ENCODE peak calls at places on chromosomes 5 and 9, in nine cellular contexts. One of them, this sample, is unnamed.
A peak's percentile ranks its signal among the peaks of the same experiment; 100 is the strongest.

GRCh38 chr5:168798065-168799023 is 219.2 kb upstream of the PANK3 start:
- DNase-seq in DND-41: peak; percentile 19
- DNase-seq in endodermal cell: no peak
- DNase-seq in ascending aorta: no peak
- DNase-seq in fibroblast of lung: no peak
- DNase-seq in thoracic aorta: no peak
- DNase-seq in thyroid gland: no peak
- DNase-seq in sigmoid colon: no peak
- DNase-seq in uterus: no peak
- DNase-seq in this sample: no peak

GRCh38 chr9:122084276-122084675 is 8.8 kb downstream of the TTLL11 start:
- DNase-seq in DND-41: no peak
- DNase-seq in endodermal cell: no peak
- DNase-seq in ascending aorta: no peak
- DNase-seq in fibroblast of lung: no peak
- DNase-seq in thoracic aorta: no peak
- DNase-seq in thyroid gland: no peak
- DNase-seq in sigmoid colon: no peak
- DNase-seq in uterus: no peak
- DNase-seq in this sample: no peak

GRCh38 chr9:130177898-130178805 is 5.9 kb downstream of the NCS1 start:
- DNase-seq in DND-41: no peak
- DNase-seq in endodermal cell: no peak
- DNase-seq in ascending aorta: no peak
- DNase-seq in fibroblast of lung: no peak
- DNase-seq in thoracic aorta: no peak
- DNase-seq in thyroid gland: no peak
- DNase-seq in sigmoid colon: no peak
- DNase-seq in uterus: no peak
- DNase-seq in this sample: no peak

GRCh38 chr5:102971693-102972293 is 148.1 kb downstream of the GIN1 start:
- DNase-seq in DND-41: no peak
- DNase-seq in endodermal cell: no peak
- DNase-seq in ascending aorta: no peak
- DNase-seq in fibroblast of lung: peak; percentile 81
- DNase-seq in thoracic aorta: no peak
- DNase-seq in thyroid gland: no peak
- DNase-seq in sigmoid colon: no peak
- DNase-seq in uterus: no peak
- DNase-seq in this sample: no peak

GRCh38 chr5:112005533-112005926 is 248.5 kb upstream of the NREP start:
- DNase-seq in DND-41: no peak
- DNase-seq in endodermal cell: no peak
- DNase-seq in ascending aorta: no peak
- DNase-seq in fibroblast of lung: peak; percentile 57
- DNase-seq in thoracic aorta: no peak
- DNase-seq in thyroid gland: no peak
- DNase-seq in sigmoid colon: no peak
- DNase-seq in uterus: no peak
- DNase-seq in this sample: no peak

GRCh38 chr9:130129425-130130061 is 42.7 kb upstream of the NCS1 start:
- DNase-seq in DND-41: no peak
- DNase-seq in endodermal cell: no peak
- DNase-seq in ascending aorta: no peak
- DNase-seq in fibroblast of lung: peak; percentile 66
- DNase-seq in thoracic aorta: no peak
- DNase-seq in thyroid gland: no peak
- DNase-seq in sigmoid colon: no peak
- DNase-seq in uterus: no peak
- DNase-seq in this sample: no peak

GRCh38 chr9:12680757-12681156 is 12.4 kb upstream of the TYRP1 start:
- DNase-seq in DND-41: no peak
- DNase-seq in endodermal cell: no peak
- DNase-seq in ascending aorta: no peak
- DNase-seq in fibroblast of lung: no peak
- DNase-seq in thoracic aorta: no peak
- DNase-seq in thyroid gland: no peak
- DNase-seq in sigmoid colon: no peak
- DNase-seq in uterus: no peak
- DNase-seq in this sample: no peak

GRCh38 chr9:87324613-87325194 is 173.0 kb upstream of the DAPK1 start:
- DNase-seq in DND-41: no peak
- DNase-seq in endodermal cell: no peak
- DNase-seq in ascending aorta: no peak
- DNase-seq in fibroblast of lung: peak; percentile 79
- DNase-seq in thoracic aorta: no peak
- DNase-seq in thyroid gland: no peak
- DNase-seq in sigmoid colon: no peak
- DNase-seq in uterus: no peak
- DNase-seq in this sample: no peak

GRCh38 chr9:27888661-27889295 is 315.5 kb upstream of the C9orf72 start:
- DNase-seq in DND-41: peak; percentile 37
- DNase-seq in endodermal cell: peak; percentile 92
- DNase-seq in ascending aorta: no peak
- DNase-seq in fibroblast of lung: no peak
- DNase-seq in thoracic aorta: no peak
- DNase-seq in thyroid gland: peak; percentile 22
- DNase-seq in sigmoid colon: no peak
- DNase-seq in uterus: no peak
- DNase-seq in this sample: no peak

GRCh38 chr9:21777701-21778100 is 24.7 kb upstream of the MTAP start:
- DNase-seq in DND-41: no peak
- DNase-seq in endodermal cell: peak; percentile 60
- DNase-seq in ascending aorta: no peak
- DNase-seq in fibroblast of lung: peak; percentile 73
- DNase-seq in thoracic aorta: no peak
- DNase-seq in thyroid gland: no peak
- DNase-seq in sigmoid colon: no peak
- DNase-seq in uterus: no peak
- DNase-seq in this sample: no peak

GRCh38 chr9:114397219-114397847 is 9.6 kb upstream of the AKNA start:
- DNase-seq in DND-41: no peak
- DNase-seq in endodermal cell: peak; percentile 40
- DNase-seq in ascending aorta: no peak
- DNase-seq in fibroblast of lung: peak; percentile 32
- DNase-seq in thoracic aorta: no peak
- DNase-seq in thyroid gland: no peak
- DNase-seq in sigmoid colon: no peak
- DNase-seq in uterus: no peak
- DNase-seq in this sample: no peak

DNA sequence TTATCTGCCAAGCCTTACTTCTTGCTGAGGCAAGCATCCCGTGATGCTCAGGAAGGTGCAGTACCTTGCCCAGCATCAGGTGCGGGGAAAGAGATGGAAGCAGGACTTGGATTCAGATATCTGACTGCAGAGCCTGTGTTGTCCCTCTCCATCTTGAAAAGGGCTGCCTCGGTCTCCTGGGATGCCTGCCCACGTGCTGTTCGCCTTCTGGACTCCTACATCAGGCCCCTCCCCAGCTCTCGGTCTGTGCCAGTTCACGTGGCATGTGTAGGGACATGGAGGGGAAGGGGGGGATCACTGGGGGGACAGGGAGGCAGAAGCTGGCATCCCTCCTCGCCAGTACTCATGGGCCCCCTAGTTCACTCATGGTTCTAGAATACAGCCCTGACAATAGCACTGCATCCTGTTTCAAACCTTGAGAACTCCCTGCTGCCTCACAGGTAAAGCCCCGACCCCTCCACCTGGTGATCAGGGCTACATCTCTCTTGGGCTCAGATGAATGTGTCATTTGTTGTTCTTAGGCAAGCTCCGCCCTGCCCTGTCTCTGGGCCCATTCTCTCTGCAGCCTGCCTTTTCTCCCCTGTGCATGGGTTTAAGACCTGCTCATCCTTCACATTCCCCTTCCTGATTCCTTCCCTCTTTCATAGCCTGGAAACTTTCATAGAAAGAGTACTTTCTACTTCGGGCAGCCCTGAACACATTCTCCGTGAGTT is 38.8 kb upstream of the SLC25A51 start:
- DNase-seq in DND-41: no peak
- DNase-seq in endodermal cell: no peak
- DNase-seq in ascending aorta: no peak
- DNase-seq in fibroblast of lung: no peak
- DNase-seq in thoracic aorta: no peak
- DNase-seq in thyroid gland: no peak
- DNase-seq in sigmoid colon: no peak
- DNase-seq in uterus: no peak
- DNase-seq in this sample: no peak
- H3K27ac ChIP-seq in DND-41: no peak overlapping the region
- H3K27ac ChIP-seq in endodermal cell: peak overlapping the region; percentile 80
- H3K27ac ChIP-seq in ascending aorta: peak overlapping the region; percentile 79
- H3K27ac ChIP-seq in fibroblast of lung: no peak overlapping the region
- H3K27ac ChIP-seq in thoracic aorta: peak overlapping the region; percentile 51
- H3K27ac ChIP-seq in thyroid gland: no peak overlapping the region
- H3K27ac ChIP-seq in sigmoid colon: peak overlapping the region; percentile 55
- H3K27ac ChIP-seq in uterus: no peak overlapping the region
- H3K27ac ChIP-seq in this sample: peak overlapping the region; percentile 5

DNA sequence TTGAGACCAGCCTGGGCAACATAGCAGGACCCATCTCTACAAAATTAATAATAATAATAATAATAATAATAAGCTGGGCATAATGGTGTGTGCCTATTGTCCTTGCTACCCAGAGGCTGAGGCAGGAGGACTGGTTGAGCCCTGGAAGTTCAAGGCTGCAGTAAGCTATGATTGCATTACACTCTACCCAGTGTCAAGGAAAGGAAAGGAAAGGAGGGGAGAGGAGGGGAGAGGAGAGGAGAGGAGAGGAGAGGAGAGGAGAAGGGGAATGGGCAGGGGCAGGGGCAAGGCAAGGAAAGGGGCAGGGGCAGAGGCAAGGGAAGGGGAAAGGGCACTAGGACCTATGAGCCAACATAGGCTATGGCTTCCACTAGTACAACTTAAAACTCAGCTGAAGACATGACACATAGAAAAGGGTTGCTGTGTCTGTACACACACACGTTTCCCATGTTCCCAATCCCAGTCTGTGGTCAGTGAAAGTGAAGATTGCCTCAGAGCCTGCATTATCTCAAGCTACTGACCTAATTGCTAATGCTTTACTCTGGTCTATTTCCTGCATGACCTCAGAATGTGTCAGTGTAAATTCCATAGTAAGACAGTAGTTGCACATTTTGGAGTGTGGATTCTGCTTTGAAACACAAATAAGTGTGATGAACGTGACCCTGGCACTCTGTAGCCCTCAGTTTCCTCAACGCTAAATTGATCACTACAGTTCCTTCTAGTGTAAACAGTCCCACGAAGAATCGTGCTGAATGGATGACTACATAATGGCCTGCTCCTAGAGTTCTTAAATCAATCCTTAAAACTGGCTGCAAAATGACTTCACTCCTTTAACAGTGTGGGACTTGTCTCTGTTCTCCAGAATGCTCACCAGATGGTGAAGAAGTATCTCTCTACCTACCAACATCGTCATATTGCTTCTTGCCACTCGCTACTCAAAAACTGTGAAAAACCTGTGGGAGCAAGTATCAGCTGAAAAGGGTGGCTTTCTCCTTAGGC is 497.0 kb downstream of the RAB3C start:
- DNase-seq in DND-41: no peak
- DNase-seq in endodermal cell: no peak
- DNase-seq in ascending aorta: no peak
- DNase-seq in fibroblast of lung: peak; percentile 98
- DNase-seq in thoracic aorta: no peak
- DNase-seq in thyroid gland: no peak
- DNase-seq in sigmoid colon: peak; percentile 73
- DNase-seq in uterus: peak; percentile 15
- DNase-seq in this sample: no peak
- H3K36me3 ChIP-seq in DND-41: no peaks in the 10 kb centered on the region
- H3K36me3 ChIP-seq in endodermal cell: no peaks in the 10 kb centered on the region
- H3K36me3 ChIP-seq in ascending aorta: no peaks in the 10 kb centered on the region
- H3K36me3 ChIP-seq in fibroblast of lung: no peaks in the 10 kb centered on the region
- H3K36me3 ChIP-seq in thoracic aorta: no peaks in the 10 kb centered on the region
- H3K36me3 ChIP-seq in thyroid gland: no peaks in the 10 kb centered on the region
- H3K36me3 ChIP-seq in sigmoid colon: no peaks in the 10 kb centered on the region
- H3K36me3 ChIP-seq in uterus: no peaks in the 10 kb centered on the region
- H3K36me3 ChIP-seq in this sample: no peaks in the 10 kb centered on the region

DNA sequence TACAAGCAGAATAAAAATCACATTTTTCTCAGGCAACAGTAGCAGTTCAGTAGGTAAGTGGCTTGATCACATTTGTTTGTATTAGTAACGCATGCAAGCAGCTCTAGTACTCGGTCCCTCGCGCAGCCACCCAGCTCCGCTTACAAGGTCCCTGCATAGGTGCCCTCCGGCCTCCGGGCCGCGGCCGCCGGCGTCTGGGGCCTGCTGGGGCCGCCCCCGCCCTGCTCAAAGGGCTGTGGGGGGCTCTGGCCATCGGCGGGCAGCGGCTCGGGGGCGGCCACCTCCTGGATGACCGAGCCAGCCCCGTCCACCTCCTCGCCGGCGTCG is 50.2 kb upstream of the UBAC1 start:
- DNase-seq in DND-41: no peak
- DNase-seq in endodermal cell: no peak
- DNase-seq in ascending aorta: no peak
- DNase-seq in fibroblast of lung: no peak
- DNase-seq in thoracic aorta: no peak
- DNase-seq in thyroid gland: no peak
- DNase-seq in sigmoid colon: peak; percentile 60
- DNase-seq in uterus: no peak
- DNase-seq in this sample: no peak
- H3K4me1 ChIP-seq in DND-41: no peaks in the 10 kb centered on the region
- H3K4me1 ChIP-seq in endodermal cell: peaks cover 3% of the 10 kb centered on the region
- H3K4me1 ChIP-seq in ascending aorta: peaks cover 3% of the 10 kb centered on the region
- H3K4me1 ChIP-seq in fibroblast of lung: peaks cover 15% of the 10 kb centered on the region
- H3K4me1 ChIP-seq in thoracic aorta: peaks cover 13% of the 10 kb centered on the region
- H3K4me1 ChIP-seq in thyroid gland: peaks cover 13% of the 10 kb centered on the region
- H3K4me1 ChIP-seq in sigmoid colon: peaks cover 49% of the 10 kb centered on the region
- H3K4me1 ChIP-seq in uterus: no peaks in the 10 kb centered on the region
- H3K4me1 ChIP-seq in this sample: no peaks in the 10 kb centered on the region

GRCh38 chr9:137273616-137274320 is 3.8 kb upstream of the TOR4A start:
- DNase-seq in DND-41: no peak
- DNase-seq in endodermal cell: no peak
- DNase-seq in ascending aorta: no peak
- DNase-seq in fibroblast of lung: no peak
- DNase-seq in thoracic aorta: no peak
- DNase-seq in thyroid gland: peak; percentile 15
- DNase-seq in sigmoid colon: no peak
- DNase-seq in uterus: no peak
- DNase-seq in this sample: no peak

GRCh38 chr9:137275937-137276756 is 1.4 kb upstream of the TOR4A start:
- DNase-seq in DND-41: no peak
- DNase-seq in endodermal cell: peak; percentile 56
- DNase-seq in ascending aorta: no peak
- DNase-seq in fibroblast of lung: no peak
- DNase-seq in thoracic aorta: no peak
- DNase-seq in thyroid gland: no peak
- DNase-seq in sigmoid colon: peak; percentile 62
- DNase-seq in uterus: no peak
- DNase-seq in this sample: peak; percentile 61

GRCh38 chr9:137277329-137278041 is at the start of gene TOR4A:
- DNase-seq in DND-41: no peak
- DNase-seq in endodermal cell: peak; percentile 94
- DNase-seq in ascending aorta: peak; percentile 91
- DNase-seq in fibroblast of lung: peak; percentile 87
- DNase-seq in thoracic aorta: peak; percentile 66
- DNase-seq in thyroid gland: peak; percentile 88
- DNase-seq in sigmoid colon: peak; percentile 91
- DNase-seq in uterus: peak; percentile 83
- DNase-seq in this sample: peak; percentile 85

GRCh38 chr9:137276757-137277328 is 683 bp upstream of the TOR4A start:
- DNase-seq in DND-41: no peak
- DNase-seq in endodermal cell: peak; percentile 84
- DNase-seq in ascending aorta: peak; percentile 85
- DNase-seq in fibroblast of lung: peak; percentile 77
- DNase-seq in thoracic aorta: no peak
- DNase-seq in thyroid gland: peak; percentile 91
- DNase-seq in sigmoid colon: peak; percentile 91
- DNase-seq in uterus: peak; percentile 75
- DNase-seq in this sample: peak; percentile 86

GRCh38 chr9:137275203-137275936 is 2.2 kb upstream of the TOR4A start:
- DNase-seq in DND-41: no peak
- DNase-seq in endodermal cell: peak; percentile 47
- DNase-seq in ascending aorta: no peak
- DNase-seq in fibroblast of lung: no peak
- DNase-seq in thoracic aorta: no peak
- DNase-seq in thyroid gland: peak; percentile 38
- DNase-seq in sigmoid colon: peak; percentile 65
- DNase-seq in uterus: no peak
- DNase-seq in this sample: no peak
- H3K27ac ChIP-seq in DND-41: no peak overlapping the region
- H3K27ac ChIP-seq in endodermal cell: no peak overlapping the region
- H3K27ac ChIP-seq in ascending aorta: peak overlapping the region; percentile 81
- H3K27ac ChIP-seq in fibroblast of lung: no peak overlapping the region
- H3K27ac ChIP-seq in thoracic aorta: no peak overlapping the region
- H3K27ac ChIP-seq in thyroid gland: no peak overlapping the region
- H3K27ac ChIP-seq in sigmoid colon: no peak overlapping the region
- H3K27ac ChIP-seq in uterus: no peak overlapping the region
- H3K27ac ChIP-seq in this sample: no peak overlapping the region